ENCODE peak calls at places on chromosomes 5 and 9, in eight cellular contexts. U is NCI-H510A; A is activated CD4-positive, alpha-beta T cell treated with anti-CD3 and anti-CD28 coated beads, Interleukin-2, amount 50 U/mL, for 24 hours; M is midbrain; Y is ACHN; C is RPMI8226; Z is aorta; I is GM19239. B is an unnamed sample.

GRCh38 chr9:7788772-7789171 is 10.8 kb downstream of the DMAC1 start:
- DNase-seq in U (no peak), A (no peak), M (peak; percentile 49), Y (no peak), C (no peak), Z (no peak), I (no peak), B (no peak)

GRCh38 chr5:110751902-110752762 is 13.3 kb downstream of the SLC25A46 start:
- DNase-seq in U (no peak), A (no peak), M (no peak), Y (no peak), C (no peak), Z (no peak), I (peak; percentile 36), B (no peak)

GRCh38 chr9:127980056-127980705 is 608 bp downstream of the EEIG1 start:
- DNase-seq in U (peak; percentile 58), A (no peak), M (no peak), Y (peak; percentile 28), C (peak; percentile 77), Z (peak; percentile 82), I (no peak), B (peak; percentile 84)

GRCh38 chr9:84261082-84261746 is 79.3 kb downstream of the SLC28A3 start:
- DNase-seq in U (peak; percentile 40), A (peak; percentile 10), M (peak; percentile 86), Y (peak; percentile 73), C (peak; percentile 48), Z (peak; percentile 94), I (peak; percentile 46), B (peak; percentile 34)

GRCh38 chr5:24598926-24599325 is 45.9 kb downstream of the CDH10 start:
- DNase-seq in U (no peak), A (no peak), M (no peak), Y (no peak), C (no peak), Z (no peak), I (no peak), B (no peak)

GRCh38 chr9:72583370-72583769 is 62.0 kb downstream of the TMC1 start:
- DNase-seq in U (no peak), A (no peak), M (no peak), Y (no peak), C (no peak), Z (no peak), I (no peak), B (no peak)

GRCh38 chr9:97802276-97802675 is 50.8 kb upstream of the FOXE1 start:
- DNase-seq in U (no peak), A (no peak), M (no peak), Y (peak; percentile 90), C (no peak), Z (no peak), I (no peak), B (no peak)

GRCh38 chr5:176743136-176743827 is 67.1 kb upstream of the UNC5A start:
- DNase-seq in U (no peak), A (no peak), M (peak; percentile 32), Y (no peak), C (no peak), Z (peak; percentile 66), I (no peak), B (peak; percentile 11)

GRCh38 chr5:157596449-157596848 is 20.9 kb upstream of the ADAM19 start:
- DNase-seq in U (no peak), A (no peak), M (no peak), Y (no peak), C (peak; percentile 58), Z (no peak), I (no peak), B (no peak)

GRCh38 chr9:16704096-16704488 is 166.4 kb downstream of the BNC2 start:
- DNase-seq in U (no peak), A (no peak), M (no peak), Y (peak; percentile 68), C (no peak), Z (no peak), I (no peak), B (no peak)

GRCh38 chr5:79844571-79844970 is 146.5 kb downstream of the MTX3 start:
- DNase-seq in U (no peak), A (no peak), M (no peak), Y (no peak), C (no peak), Z (no peak), I (no peak), B (no peak)

GRCh38 chr5:150523472-150524350 is 15.8 kb downstream of the NDST1 start:
- DNase-seq in U (no peak), A (no peak), M (peak; percentile 84), Y (peak; percentile 56), C (peak; percentile 47), Z (no peak), I (peak; percentile 59), B (peak; percentile 58)

GRCh38 chr9:99024959-99025358 is 80.0 kb upstream of the TGFBR1 start:
- DNase-seq in U (no peak), A (no peak), M (no peak), Y (no peak), C (no peak), Z (no peak), I (no peak), B (no peak)

GRCh38 chr9:111959468-111959941 is 62.9 kb downstream of the UGCG start:
- DNase-seq in U (peak; percentile 36), A (no peak), M (no peak), Y (peak; percentile 95), C (no peak), Z (no peak), I (no peak), B (no peak)

GRCh38 chr5:150317048-150318003 is 14.6 kb upstream of the ARSI start:
- DNase-seq in U (no peak), A (no peak), M (no peak), Y (peak; percentile 97), C (no peak), Z (no peak), I (no peak), B (no peak)

B was measured in B cell.